ENCODE peak calls at places on chromosomes 7 and 10, in six cellular contexts. F is central memory CD8-positive, alpha-beta T cell; U is HT-29; A is occipital lobe; C is fibroblast of mammary gland; N is NCI-H1417. Q is an unnamed sample.

GRCh38 chr7:90006988-90007387 is 147.3 kb upstream of the STEAP1 start:
- DNase-seq in F (no peak), U (no peak), A (no peak), C (no peak), N (no peak), Q (no peak)

GRCh38 chr7:147197006-147197405 is 1080.4 kb downstream of the CNTNAP2 start:
- DNase-seq in F (no peak), U (no peak), A (no peak), C (no peak), N (no peak), Q (peak; percentile 7)

GRCh38 chr7:35804571-35804970 is 3.7 kb downstream of the SEPTIN7 start:
- DNase-seq in F (no peak), U (no peak), A (no peak), C (no peak), N (no peak), Q (no peak)

GRCh38 chr7:132035517-132036362 is 479.3 kb upstream of the PODXL start:
- DNase-seq in F (no peak), U (no peak), A (no peak), C (no peak), N (peak; percentile 50), Q (no peak)

GRCh38 chr7:121546632-121547340 is 150.7 kb upstream of the FAM3C start:
- DNase-seq in F (no peak), U (no peak), A (no peak), C (no peak), N (no peak), Q (no peak)

GRCh38 chr7:33108591-33108930 is 643 bp downstream of the RP9 start:
- DNase-seq in F (no peak), U (peak; percentile 59), A (no peak), C (no peak), N (no peak), Q (no peak)

GRCh38 chr10:114825513-114826253 is 4.1 kb downstream of the FHIP2A start:
- DNase-seq in F (no peak), U (no peak), A (no peak), C (peak; percentile 93), N (no peak), Q (no peak)

GRCh38 chr7:15977663-15978062 is 291.2 kb upstream of the MEOX2 start:
- DNase-seq in F (no peak), U (no peak), A (no peak), C (peak; percentile 54), N (no peak), Q (no peak)

GRCh38 chr10:44981172-44982113 is 2.8 kb upstream of the DEPP1 start:
- DNase-seq in F (no peak), U (peak; percentile 75), A (no peak), C (peak; percentile 89), N (no peak), Q (peak; percentile 86)

GRCh38 chr10:24722676-24723385 is 856 bp downstream of the ARHGAP21 start:
- DNase-seq in F (no peak), U (peak; percentile 58), A (no peak), C (peak; percentile 52), N (peak; percentile 47), Q (peak; percentile 41)

GRCh38 chr7:47535033-47535703 is 46.7 kb downstream of the TNS3 start:
- DNase-seq in F (no peak), U (peak; percentile 40), A (no peak), C (peak; percentile 42), N (no peak), Q (peak; percentile 87)

GRCh38 chr10:71436268-71436922 is 39.7 kb downstream of the CDH23 start:
- DNase-seq in F (no peak), U (no peak), A (no peak), C (no peak), N (no peak), Q (no peak)

GRCh38 chr10:124155781-124156401 is 62.5 kb upstream of the CHST15 start:
- DNase-seq in F (no peak), U (no peak), A (no peak), C (peak; percentile 11), N (no peak), Q (no peak)

GRCh38 chr10:78777466-78778256 is 291.1 kb upstream of the ZMIZ1 start:
- DNase-seq in F (no peak), U (no peak), A (peak; percentile 62), C (peak; percentile 55), N (no peak), Q (no peak)

GRCh38 chr7:101179117-101179779 is 845 bp downstream of the NAT16 start:
- DNase-seq in F (no peak), U (no peak), A (no peak), C (no peak), N (peak; percentile 87), Q (no peak)

GRCh38 chr10:35552622-35553342 is 52.4 kb upstream of the GJD4 start:
- DNase-seq in F (no peak), U (no peak), A (no peak), C (no peak), N (no peak), Q (no peak)

GRCh38 chr10:11449761-11450160 is 161.7 kb downstream of the USP6NL start:
- DNase-seq in F (no peak), U (no peak), A (no peak), C (no peak), N (no peak), Q (no peak)